ENCODE peak calls at places on chromosome 19, in four cellular contexts. V is K562, Q is H1, W is HepG2. R is an unnamed sample.

GRCh38 chr19:44640518-44640917 is 3.2 kb upstream of the PVR start:
- DNase-seq in V (no peak), Q (no peak), W (no peak), R (no peak)

GRCh38 chr19:30305346-30306060 is 66.7 kb upstream of the ZNF536 start:
- DNase-seq in V (no peak), Q (no peak), W (no peak), R (no peak)

GRCh38 chr19:55096061-55096701 is 20.5 kb downstream of the EPS8L1 start:
- DNase-seq in V (no peak), Q (peak; percentile 65), W (no peak), R (no peak)

GRCh38 chr19:7705387-7706187 is 3.7 kb upstream of the FCER2 start:
- DNase-seq in V (no peak), Q (no peak), W (no peak), R (no peak)

GRCh38 chr19:17370026-17370587 is 7.0 kb downstream of the PLVAP start:
- DNase-seq in V (no peak), Q (no peak), W (no peak), R (no peak)

GRCh38 chr19:8269724-8270123 is 38.4 kb downstream of the CD320 start:
- DNase-seq in V (no peak), Q (no peak), W (no peak), R (no peak)

GRCh38 chr19:32676186-32676894 is 692 bp downstream of the RGS9BP start:
- DNase-seq in V (no peak), Q (peak; percentile 67), W (no peak), R (no peak)

GRCh38 chr19:45952691-45953505 is 20.8 kb downstream of the NOVA2 start:
- DNase-seq in V (peak; percentile 88), Q (peak; percentile 96), W (no peak), R (no peak)

GRCh38 chr19:6890938-6891337 is 3.6 kb downstream of the ADGRE1 start:
- DNase-seq in V (no peak), Q (no peak), W (no peak), R (no peak)

GRCh38 chr19:31911577-31911976 is 433.8 kb upstream of the ZNF507 start:
- DNase-seq in V (no peak), Q (no peak), W (no peak), R (no peak)

GRCh38 chr19:28020631-28021315 is 1192.2 kb downstream of the UQCRFS1 start:
- DNase-seq in V (no peak), Q (no peak), W (no peak), R (no peak)

GRCh38 chr19:39297931-39298634 is 1.9 kb downstream of the IFNL1 start:
- DNase-seq in V (no peak), Q (no peak), W (no peak), R (no peak)

GRCh38 chr19:10508036-10508435 is 4.9 kb upstream of the KEAP1 start:
- DNase-seq in V (no peak), Q (no peak), W (no peak), R (no peak)

GRCh38 chr19:8576273-8576993 is 809 bp downstream of the MYO1F start:
- DNase-seq in V (no peak), Q (no peak), W (no peak), R (no peak)

GRCh38 chr19:5037936-5038335 is 69.0 kb downstream of the KDM4B start:
- DNase-seq in V (no peak), Q (no peak), W (no peak), R (no peak)
- TF ChIP-seq FOSL1 in V (no peak), Q (no peak), W (no peak), R (no peak)

GRCh38 chr19:2268480-2268830 is 12.2 kb upstream of the JSRP1 start:
- DNase-seq in V (no peak), Q (no peak), W (no peak), R (no peak)

GRCh38 chr19:2270572-2271515 is 11.1 kb downstream of the PEAK3 start:
- DNase-seq in V (peak; percentile 73), Q (no peak), W (peak; percentile 44), R (no peak)

GRCh38 chr19:2270157-2270571 is 11.8 kb downstream of the PEAK3 start:
- DNase-seq in V (peak; percentile 65), Q (no peak), W (no peak), R (no peak)

GRCh38 chr19:2268861-2269243 is 12.6 kb upstream of the JSRP1 start:
- DNase-seq in V (no peak), Q (no peak), W (no peak), R (no peak)

GRCh38 chr19:2269244-2270156 is 12.5 kb downstream of the PEAK3 start:
- DNase-seq in V (peak; percentile 95), Q (peak; percentile 100), W (peak; percentile 91), R (peak; percentile 85)
- TF ChIP-seq CTCF in V (no peak), Q (no peak), W (no peak), R (peak; percentile 7)

GRCh38 chr19:2477732-2478191 is 1.8 kb downstream of the GADD45B start:
- DNase-seq in V (no peak), Q (no peak), W (no peak), R (no peak)

GRCh38 chr19:2478756-2479555 is 3.0 kb downstream of the GADD45B start:
- DNase-seq in V (no peak), Q (peak; percentile 84), W (no peak), R (no peak)

GRCh38 chr19:2479556-2480194 is 3.7 kb downstream of the GADD45B start:
- DNase-seq in V (no peak), Q (no peak), W (no peak), R (no peak)

GRCh38 chr19:2477141-2477710 is 1.3 kb downstream of the GADD45B start:
- DNase-seq in V (no peak), Q (peak; percentile 63), W (no peak), R (no peak)

DNA sequence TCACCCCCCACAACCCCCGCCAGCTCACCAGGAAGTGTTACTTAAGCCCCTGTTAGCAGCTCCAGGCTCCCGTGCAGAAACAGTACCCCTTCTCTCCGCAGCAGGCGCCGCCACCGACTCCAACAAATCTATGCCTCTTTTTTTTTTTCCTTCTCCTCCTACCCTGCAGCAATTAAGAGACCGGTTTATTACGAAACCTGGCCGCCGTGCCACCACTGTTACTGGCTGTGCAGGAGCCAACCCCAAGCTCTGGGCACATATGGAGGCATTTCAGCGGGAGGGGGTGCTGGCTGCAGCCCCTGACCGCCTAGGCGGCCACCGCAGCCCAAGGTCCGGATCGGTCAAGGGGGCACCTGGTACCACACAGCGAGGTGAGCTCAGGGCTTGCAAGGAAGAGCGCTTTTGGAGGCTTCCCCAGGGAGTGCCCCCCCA is 2.4 kb downstream of the GADD45B start:
- DNase-seq in V (no peak), Q (peak; percentile 72), W (no peak), R (no peak)
- TF ChIP-seq RAD21 in V (no peak), Q (no peak), W (no peak), R (no peak)

GRCh38 chr19:53981408-53981998 is 9.9 kb upstream of the CACNG6 start:
- DNase-seq in V (no peak), Q (peak; percentile 67), W (no peak), R (no peak)

GRCh38 chr19:53980553-53981407 is 10.7 kb upstream of the CACNG6 start:
- DNase-seq in V (peak; percentile 37), Q (peak; percentile 94), W (peak; percentile 6), R (peak; percentile 86)

GRCh38 chr19:53977429-53977990 is 13.9 kb upstream of the CACNG6 start:
- DNase-seq in V (peak; percentile 81), Q (peak; percentile 86), W (peak; percentile 71), R (peak; percentile 70)

GRCh38 chr19:53978975-53979801 is 12.2 kb upstream of the CACNG6 start:
- DNase-seq in V (no peak), Q (no peak), W (no peak), R (no peak)

DNA sequence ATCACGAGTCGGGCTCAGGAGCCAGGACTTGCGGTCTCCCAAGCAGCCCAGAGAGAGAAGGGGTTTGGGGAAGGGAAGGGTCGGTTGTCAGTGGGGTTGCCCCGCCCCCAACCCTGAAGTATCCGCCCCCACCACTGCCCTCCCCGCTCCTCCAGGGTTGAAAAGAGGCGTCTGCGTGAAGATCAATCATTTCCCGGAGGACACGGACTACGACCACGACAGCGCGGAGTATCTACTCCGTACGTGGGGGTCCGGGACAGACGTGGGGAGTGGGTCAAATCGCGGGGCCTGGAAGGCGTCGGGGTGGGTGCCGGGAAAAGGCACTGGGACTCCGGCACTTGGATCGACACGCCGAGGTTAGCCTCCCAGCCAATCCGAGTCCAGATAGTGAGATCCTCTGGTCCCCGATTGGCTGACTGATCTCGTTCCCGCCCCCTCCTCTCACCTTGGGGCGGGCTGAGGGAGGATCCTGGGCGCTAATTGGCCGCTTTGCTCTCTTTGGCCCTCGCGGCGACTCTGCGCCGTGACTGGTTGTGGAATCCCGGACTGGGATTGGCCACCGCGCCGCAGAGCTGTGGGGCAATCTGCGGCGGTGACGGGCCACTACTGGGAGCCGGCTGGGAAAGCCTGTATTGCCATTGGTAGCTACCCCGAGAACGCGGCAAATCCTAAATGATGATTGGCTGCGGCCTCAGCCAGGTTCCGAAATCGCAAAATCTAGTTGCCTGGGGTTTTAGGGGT is 13.3 kb upstream of the CACNG6 start:
- DNase-seq in V (peak; percentile 39), Q (peak; percentile 97), W (no peak), R (peak; percentile 40)
- TF ChIP-seq FOSL1 in V (no peak), Q (no peak), W (no peak), R (no peak)

GRCh38 chr19:58513213-58513693 is 1.5 kb upstream of the SLC27A5 start:
- DNase-seq in V (no peak), Q (no peak), W (no peak), R (no peak)
- TF ChIP-seq CTCF in V (no peak), Q (no peak), W (no peak), R (no peak)

GRCh38 chr19:48746738-48747575 is at the start of gene IZUMO1:
- DNase-seq in V (peak; percentile 77), Q (peak; percentile 97), W (no peak), R (peak; percentile 59)
- TF ChIP-seq RAD21 in V (no peak), Q (no peak), W (no peak), R (no peak)

GRCh38 chr19:52665529-52665928 is 27.4 kb upstream of the ZNF83 start:
- DNase-seq in V (peak; percentile 48), Q (no peak), W (no peak), R (peak; percentile 53)

GRCh38 chr19:52665047-52665446 is 26.9 kb upstream of the ZNF83 start:
- DNase-seq in V (peak; percentile 58), Q (no peak), W (no peak), R (no peak)

GRCh38 chr19:52660981-52661380 is 22.8 kb upstream of the ZNF83 start:
- DNase-seq in V (no peak), Q (no peak), W (no peak), R (no peak)

GRCh38 chr19:52664461-52664860 is 26.3 kb upstream of the ZNF83 start:
- DNase-seq in V (peak; percentile 74), Q (no peak), W (no peak), R (no peak)

DNA sequence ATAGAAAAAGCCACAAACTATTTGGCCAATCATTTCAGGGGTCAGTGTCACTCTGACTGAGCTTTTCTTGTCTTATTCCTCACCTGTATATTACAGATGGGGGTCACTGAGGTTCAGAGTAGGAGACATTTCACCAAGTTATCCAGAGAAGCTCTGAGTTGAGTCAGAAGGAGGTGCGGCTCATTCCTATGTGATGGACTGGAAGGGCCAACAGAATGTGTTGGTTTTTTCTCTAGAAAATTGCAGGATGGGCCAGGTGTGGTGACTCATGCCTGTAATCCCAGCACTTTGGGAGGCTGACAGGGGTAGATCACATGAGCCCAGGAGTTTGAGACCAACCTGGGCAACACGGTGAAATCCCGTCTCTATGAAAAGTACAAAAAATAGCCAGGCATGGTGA is 24.5 kb upstream of the ZNF83 start:
- DNase-seq in V (no peak), Q (no peak), W (no peak), R (peak; percentile 33)
- TF ChIP-seq FOSL1 in V (no peak), Q (no peak), W (no peak), R (peak; percentile 41)